ENCODE peak calls at places on chromosomes 13 and 19, in nine cellular contexts. One of them, this sample, is unnamed.

GRCh38 chr13:24723206-24723605 is 40.8 kb upstream of the RNF17 start:
- DNase-seq in AG20443: no peak
- DNase-seq in dermis microvascular lymphatic vessel endothelial cell: no peak
- DNase-seq in Calu3: no peak
- DNase-seq in naive thymus-derived CD4-positive, alpha-beta T cell: no peak
- DNase-seq in GF-D8: no peak
- DNase-seq in left ventricle myocardium inferior: no peak
- DNase-seq in activated T-helper 1 cell treated with anti-CD3 and anti-CD28 coated beads, Interleukin-2, amount 50 U/mL, for 16 hours: no peak
- DNase-seq in BJ: no peak
- DNase-seq in this sample: no peak

GRCh38 chr19:5913739-5914357 is at the start of gene CAPS:
- DNase-seq in GF-D8: no peak
- DNase-seq in left ventricle myocardium inferior: peak; percentile 60
- DNase-seq in naive thymus-derived CD4-positive, alpha-beta T cell: no peak
- DNase-seq in BJ: no peak
- DNase-seq in activated T-helper 1 cell treated with anti-CD3 and anti-CD28 coated beads, Interleukin-2, amount 50 U/mL, for 16 hours: no peak
- DNase-seq in Calu3: peak; percentile 85
- DNase-seq in dermis microvascular lymphatic vessel endothelial cell: no peak
- DNase-seq in AG20443: peak; percentile 87
- DNase-seq in this sample: no peak

GRCh38 chr13:106596287-106596937 is 28.5 kb upstream of the ARGLU1 start:
- DNase-seq in naive thymus-derived CD4-positive, alpha-beta T cell: no peak
- DNase-seq in AG20443: no peak
- DNase-seq in BJ: no peak
- DNase-seq in Calu3: no peak
- DNase-seq in GF-D8: no peak
- DNase-seq in activated T-helper 1 cell treated with anti-CD3 and anti-CD28 coated beads, Interleukin-2, amount 50 U/mL, for 16 hours: no peak
- DNase-seq in left ventricle myocardium inferior: no peak
- DNase-seq in dermis microvascular lymphatic vessel endothelial cell: no peak
- DNase-seq in this sample: no peak

GRCh38 chr13:22748866-22749586 is 431.8 kb upstream of the SGCG start:
- DNase-seq in left ventricle myocardium inferior: no peak
- DNase-seq in naive thymus-derived CD4-positive, alpha-beta T cell: no peak
- DNase-seq in dermis microvascular lymphatic vessel endothelial cell: no peak
- DNase-seq in Calu3: no peak
- DNase-seq in activated T-helper 1 cell treated with anti-CD3 and anti-CD28 coated beads, Interleukin-2, amount 50 U/mL, for 16 hours: no peak
- DNase-seq in AG20443: no peak
- DNase-seq in GF-D8: no peak
- DNase-seq in BJ: peak; percentile 6
- DNase-seq in this sample: no peak

GRCh38 chr13:41188584-41188983 is 5.8 kb downstream of the KBTBD7 start:
- DNase-seq in BJ: no peak
- DNase-seq in dermis microvascular lymphatic vessel endothelial cell: no peak
- DNase-seq in activated T-helper 1 cell treated with anti-CD3 and anti-CD28 coated beads, Interleukin-2, amount 50 U/mL, for 16 hours: no peak
- DNase-seq in left ventricle myocardium inferior: no peak
- DNase-seq in GF-D8: no peak
- DNase-seq in naive thymus-derived CD4-positive, alpha-beta T cell: no peak
- DNase-seq in Calu3: no peak
- DNase-seq in AG20443: no peak
- DNase-seq in this sample: peak; percentile 16

GRCh38 chr19:50677636-50678035 is 28.4 kb downstream of the C19orf81 start:
- DNase-seq in naive thymus-derived CD4-positive, alpha-beta T cell: no peak
- DNase-seq in dermis microvascular lymphatic vessel endothelial cell: no peak
- DNase-seq in AG20443: no peak
- DNase-seq in Calu3: no peak
- DNase-seq in GF-D8: no peak
- DNase-seq in left ventricle myocardium inferior: no peak
- DNase-seq in activated T-helper 1 cell treated with anti-CD3 and anti-CD28 coated beads, Interleukin-2, amount 50 U/mL, for 16 hours: no peak
- DNase-seq in BJ: no peak
- DNase-seq in this sample: no peak

GRCh38 chr19:7928741-7929701 is 3.1 kb upstream of the CTXN1 start:
- DNase-seq in AG20443: peak; percentile 73
- DNase-seq in Calu3: peak; percentile 51
- DNase-seq in left ventricle myocardium inferior: no peak
- DNase-seq in naive thymus-derived CD4-positive, alpha-beta T cell: peak; percentile 65
- DNase-seq in BJ: peak; percentile 80
- DNase-seq in activated T-helper 1 cell treated with anti-CD3 and anti-CD28 coated beads, Interleukin-2, amount 50 U/mL, for 16 hours: no peak
- DNase-seq in dermis microvascular lymphatic vessel endothelial cell: peak; percentile 63
- DNase-seq in GF-D8: no peak
- DNase-seq in this sample: peak; percentile 45

GRCh38 chr19:55305491-55305890 is 19.6 kb downstream of the TMEM150B start:
- DNase-seq in dermis microvascular lymphatic vessel endothelial cell: peak; percentile 44
- DNase-seq in AG20443: peak; percentile 58
- DNase-seq in left ventricle myocardium inferior: no peak
- DNase-seq in Calu3: peak; percentile 56
- DNase-seq in activated T-helper 1 cell treated with anti-CD3 and anti-CD28 coated beads, Interleukin-2, amount 50 U/mL, for 16 hours: peak; percentile 32
- DNase-seq in BJ: no peak
- DNase-seq in GF-D8: no peak
- DNase-seq in naive thymus-derived CD4-positive, alpha-beta T cell: peak; percentile 52
- DNase-seq in this sample: no peak

GRCh38 chr13:106513025-106513424 is 22.4 kb downstream of the EFNB2 start:
- DNase-seq in activated T-helper 1 cell treated with anti-CD3 and anti-CD28 coated beads, Interleukin-2, amount 50 U/mL, for 16 hours: no peak
- DNase-seq in AG20443: no peak
- DNase-seq in dermis microvascular lymphatic vessel endothelial cell: peak; percentile 77
- DNase-seq in Calu3: no peak
- DNase-seq in GF-D8: no peak
- DNase-seq in left ventricle myocardium inferior: no peak
- DNase-seq in BJ: no peak
- DNase-seq in naive thymus-derived CD4-positive, alpha-beta T cell: no peak
- DNase-seq in this sample: no peak

GRCh38 chr13:113057084-113057483 is 48.5 kb upstream of the F7 start:
- DNase-seq in left ventricle myocardium inferior: no peak
- DNase-seq in naive thymus-derived CD4-positive, alpha-beta T cell: no peak
- DNase-seq in BJ: no peak
- DNase-seq in dermis microvascular lymphatic vessel endothelial cell: no peak
- DNase-seq in Calu3: no peak
- DNase-seq in GF-D8: no peak
- DNase-seq in AG20443: no peak
- DNase-seq in activated T-helper 1 cell treated with anti-CD3 and anti-CD28 coated beads, Interleukin-2, amount 50 U/mL, for 16 hours: no peak
- DNase-seq in this sample: no peak

GRCh38 chr19:4303778-4304508 is 455 bp upstream of the FSD1 start:
- DNase-seq in naive thymus-derived CD4-positive, alpha-beta T cell: no peak
- DNase-seq in activated T-helper 1 cell treated with anti-CD3 and anti-CD28 coated beads, Interleukin-2, amount 50 U/mL, for 16 hours: no peak
- DNase-seq in BJ: no peak
- DNase-seq in left ventricle myocardium inferior: no peak
- DNase-seq in GF-D8: no peak
- DNase-seq in AG20443: no peak
- DNase-seq in Calu3: no peak
- DNase-seq in dermis microvascular lymphatic vessel endothelial cell: no peak
- DNase-seq in this sample: no peak

GRCh38 chr13:95865080-95865597 is 188.1 kb downstream of the UGGT2 start:
- DNase-seq in naive thymus-derived CD4-positive, alpha-beta T cell: no peak
- DNase-seq in activated T-helper 1 cell treated with anti-CD3 and anti-CD28 coated beads, Interleukin-2, amount 50 U/mL, for 16 hours: no peak
- DNase-seq in BJ: no peak
- DNase-seq in GF-D8: no peak
- DNase-seq in dermis microvascular lymphatic vessel endothelial cell: no peak
- DNase-seq in Calu3: no peak
- DNase-seq in left ventricle myocardium inferior: no peak
- DNase-seq in AG20443: no peak
- DNase-seq in this sample: no peak

GRCh38 chr19:12034610-12035009 is 869 bp downstream of the ZNF433 start:
- DNase-seq in activated T-helper 1 cell treated with anti-CD3 and anti-CD28 coated beads, Interleukin-2, amount 50 U/mL, for 16 hours: no peak
- DNase-seq in BJ: no peak
- DNase-seq in left ventricle myocardium inferior: no peak
- DNase-seq in Calu3: no peak
- DNase-seq in naive thymus-derived CD4-positive, alpha-beta T cell: no peak
- DNase-seq in GF-D8: no peak
- DNase-seq in dermis microvascular lymphatic vessel endothelial cell: no peak
- DNase-seq in AG20443: peak; percentile 28
- DNase-seq in this sample: no peak

GRCh38 chr19:48629599-48630288 is 7.4 kb downstream of the DBP start:
- DNase-seq in activated T-helper 1 cell treated with anti-CD3 and anti-CD28 coated beads, Interleukin-2, amount 50 U/mL, for 16 hours: no peak
- DNase-seq in AG20443: no peak
- DNase-seq in GF-D8: no peak
- DNase-seq in BJ: no peak
- DNase-seq in dermis microvascular lymphatic vessel endothelial cell: peak; percentile 86
- DNase-seq in Calu3: no peak
- DNase-seq in naive thymus-derived CD4-positive, alpha-beta T cell: peak; percentile 32
- DNase-seq in left ventricle myocardium inferior: peak; percentile 54
- DNase-seq in this sample: no peak

GRCh38 chr13:50779443-50780200 is 63.9 kb downstream of the DLEU7 start:
- DNase-seq in naive thymus-derived CD4-positive, alpha-beta T cell: no peak
- DNase-seq in GF-D8: no peak
- DNase-seq in dermis microvascular lymphatic vessel endothelial cell: no peak
- DNase-seq in activated T-helper 1 cell treated with anti-CD3 and anti-CD28 coated beads, Interleukin-2, amount 50 U/mL, for 16 hours: no peak
- DNase-seq in BJ: no peak
- DNase-seq in Calu3: no peak
- DNase-seq in AG20443: no peak
- DNase-seq in left ventricle myocardium inferior: no peak
- DNase-seq in this sample: no peak

GRCh38 chr13:39956036-39956435 is 300.6 kb downstream of the COG6 start:
- DNase-seq in AG20443: no peak
- DNase-seq in BJ: no peak
- DNase-seq in left ventricle myocardium inferior: no peak
- DNase-seq in naive thymus-derived CD4-positive, alpha-beta T cell: no peak
- DNase-seq in GF-D8: no peak
- DNase-seq in Calu3: no peak
- DNase-seq in activated T-helper 1 cell treated with anti-CD3 and anti-CD28 coated beads, Interleukin-2, amount 50 U/mL, for 16 hours: peak; percentile 6
- DNase-seq in dermis microvascular lymphatic vessel endothelial cell: no peak
- DNase-seq in this sample: no peak

GRCh38 chr13:43153436-43154082 is 130.2 kb downstream of the DNAJC15 start:
- DNase-seq in naive thymus-derived CD4-positive, alpha-beta T cell: no peak
- DNase-seq in activated T-helper 1 cell treated with anti-CD3 and anti-CD28 coated beads, Interleukin-2, amount 50 U/mL, for 16 hours: no peak
- DNase-seq in AG20443: no peak
- DNase-seq in left ventricle myocardium inferior: no peak
- DNase-seq in dermis microvascular lymphatic vessel endothelial cell: no peak
- DNase-seq in Calu3: peak; percentile 6
- DNase-seq in GF-D8: no peak
- DNase-seq in BJ: peak; percentile 89
- DNase-seq in this sample: peak; percentile 56

GRCh38 chr13:77207943-77208342 is 119.0 kb downstream of the MYCBP2 start:
- DNase-seq in dermis microvascular lymphatic vessel endothelial cell: peak; percentile 2
- DNase-seq in GF-D8: no peak
- DNase-seq in AG20443: peak; percentile 33
- DNase-seq in left ventricle myocardium inferior: no peak
- DNase-seq in activated T-helper 1 cell treated with anti-CD3 and anti-CD28 coated beads, Interleukin-2, amount 50 U/mL, for 16 hours: no peak
- DNase-seq in Calu3: no peak
- DNase-seq in naive thymus-derived CD4-positive, alpha-beta T cell: no peak
- DNase-seq in BJ: peak; percentile 85
- DNase-seq in this sample: peak; percentile 37

GRCh38 chr19:22532388-22533310 is 101.5 kb upstream of the ZNF492 start:
- DNase-seq in left ventricle myocardium inferior: peak; percentile 64
- DNase-seq in BJ: no peak
- DNase-seq in AG20443: no peak
- DNase-seq in activated T-helper 1 cell treated with anti-CD3 and anti-CD28 coated beads, Interleukin-2, amount 50 U/mL, for 16 hours: no peak
- DNase-seq in naive thymus-derived CD4-positive, alpha-beta T cell: no peak
- DNase-seq in dermis microvascular lymphatic vessel endothelial cell: no peak
- DNase-seq in GF-D8: no peak
- DNase-seq in Calu3: no peak
- DNase-seq in this sample: no peak

GRCh38 chr13:46006688-46007452 is 45.7 kb downstream of the ZC3H13 start:
- DNase-seq in GF-D8: no peak
- DNase-seq in left ventricle myocardium inferior: no peak
- DNase-seq in naive thymus-derived CD4-positive, alpha-beta T cell: no peak
- DNase-seq in AG20443: no peak
- DNase-seq in BJ: no peak
- DNase-seq in activated T-helper 1 cell treated with anti-CD3 and anti-CD28 coated beads, Interleukin-2, amount 50 U/mL, for 16 hours: no peak
- DNase-seq in Calu3: no peak
- DNase-seq in dermis microvascular lymphatic vessel endothelial cell: no peak
- DNase-seq in this sample: no peak

GRCh38 chr19:8821748-8822241 is 10.3 kb downstream of the ZNF558 start:
- DNase-seq in Calu3: no peak
- DNase-seq in dermis microvascular lymphatic vessel endothelial cell: no peak
- DNase-seq in activated T-helper 1 cell treated with anti-CD3 and anti-CD28 coated beads, Interleukin-2, amount 50 U/mL, for 16 hours: no peak
- DNase-seq in left ventricle myocardium inferior: no peak
- DNase-seq in BJ: no peak
- DNase-seq in GF-D8: no peak
- DNase-seq in naive thymus-derived CD4-positive, alpha-beta T cell: no peak
- DNase-seq in AG20443: no peak
- DNase-seq in this sample: no peak

GRCh38 chr13:57632276-57633140 is 964 bp downstream of the PCDH17 start:
- DNase-seq in activated T-helper 1 cell treated with anti-CD3 and anti-CD28 coated beads, Interleukin-2, amount 50 U/mL, for 16 hours: no peak
- DNase-seq in Calu3: no peak
- DNase-seq in AG20443: peak; percentile 13
- DNase-seq in dermis microvascular lymphatic vessel endothelial cell: peak; percentile 8
- DNase-seq in left ventricle myocardium inferior: no peak
- DNase-seq in GF-D8: no peak
- DNase-seq in BJ: no peak
- DNase-seq in naive thymus-derived CD4-positive, alpha-beta T cell: no peak
- DNase-seq in this sample: no peak

GRCh38 chr19:40549007-40549708 is 27.5 kb upstream of the SHKBP1 start:
- DNase-seq in Calu3: peak; percentile 90
- DNase-seq in dermis microvascular lymphatic vessel endothelial cell: peak; percentile 67
- DNase-seq in activated T-helper 1 cell treated with anti-CD3 and anti-CD28 coated beads, Interleukin-2, amount 50 U/mL, for 16 hours: peak; percentile 56
- DNase-seq in AG20443: peak; percentile 68
- DNase-seq in naive thymus-derived CD4-positive, alpha-beta T cell: peak; percentile 52
- DNase-seq in BJ: no peak
- DNase-seq in left ventricle myocardium inferior: peak; percentile 50
- DNase-seq in GF-D8: no peak
- DNase-seq in this sample: no peak

GRCh38 chr19:3949997-3950859 is 17.4 kb downstream of the NMRK2 start:
- DNase-seq in AG20443: no peak
- DNase-seq in activated T-helper 1 cell treated with anti-CD3 and anti-CD28 coated beads, Interleukin-2, amount 50 U/mL, for 16 hours: no peak
- DNase-seq in dermis microvascular lymphatic vessel endothelial cell: no peak
- DNase-seq in BJ: no peak
- DNase-seq in Calu3: no peak
- DNase-seq in GF-D8: no peak
- DNase-seq in naive thymus-derived CD4-positive, alpha-beta T cell: no peak
- DNase-seq in left ventricle myocardium inferior: no peak
- DNase-seq in this sample: no peak

GRCh38 chr13:92743992-92744391 is 482.6 kb upstream of the GPC6 start:
- DNase-seq in naive thymus-derived CD4-positive, alpha-beta T cell: no peak
- DNase-seq in GF-D8: no peak
- DNase-seq in AG20443: no peak
- DNase-seq in Calu3: no peak
- DNase-seq in activated T-helper 1 cell treated with anti-CD3 and anti-CD28 coated beads, Interleukin-2, amount 50 U/mL, for 16 hours: no peak
- DNase-seq in dermis microvascular lymphatic vessel endothelial cell: no peak
- DNase-seq in BJ: no peak
- DNase-seq in left ventricle myocardium inferior: no peak
- DNase-seq in this sample: no peak

GRCh38 chr13:108897955-108898354 is 268.5 kb downstream of the MYO16 start:
- DNase-seq in dermis microvascular lymphatic vessel endothelial cell: peak; percentile 67
- DNase-seq in GF-D8: no peak
- DNase-seq in naive thymus-derived CD4-positive, alpha-beta T cell: no peak
- DNase-seq in left ventricle myocardium inferior: no peak
- DNase-seq in BJ: no peak
- DNase-seq in Calu3: no peak
- DNase-seq in activated T-helper 1 cell treated with anti-CD3 and anti-CD28 coated beads, Interleukin-2, amount 50 U/mL, for 16 hours: no peak
- DNase-seq in AG20443: no peak
- DNase-seq in this sample: no peak

GRCh38 chr13:106033634-106034033 is 501.8 kb downstream of the EFNB2 start:
- DNase-seq in left ventricle myocardium inferior: no peak
- DNase-seq in GF-D8: no peak
- DNase-seq in BJ: no peak
- DNase-seq in AG20443: peak; percentile 65
- DNase-seq in Calu3: no peak
- DNase-seq in dermis microvascular lymphatic vessel endothelial cell: no peak
- DNase-seq in activated T-helper 1 cell treated with anti-CD3 and anti-CD28 coated beads, Interleukin-2, amount 50 U/mL, for 16 hours: no peak
- DNase-seq in naive thymus-derived CD4-positive, alpha-beta T cell: no peak
- DNase-seq in this sample: peak; percentile 37

GRCh38 chr13:50989476-50989875 is 79.9 kb downstream of the RNASEH2B start:
- DNase-seq in dermis microvascular lymphatic vessel endothelial cell: peak; percentile 33
- DNase-seq in left ventricle myocardium inferior: no peak
- DNase-seq in naive thymus-derived CD4-positive, alpha-beta T cell: no peak
- DNase-seq in BJ: no peak
- DNase-seq in Calu3: no peak
- DNase-seq in AG20443: no peak
- DNase-seq in activated T-helper 1 cell treated with anti-CD3 and anti-CD28 coated beads, Interleukin-2, amount 50 U/mL, for 16 hours: no peak
- DNase-seq in GF-D8: no peak
- DNase-seq in this sample: no peak

GRCh38 chr19:17553256-17553655 is 2.2 kb upstream of the COLGALT1 start:
- DNase-seq in AG20443: peak; percentile 83
- DNase-seq in GF-D8: peak; percentile 87
- DNase-seq in activated T-helper 1 cell treated with anti-CD3 and anti-CD28 coated beads, Interleukin-2, amount 50 U/mL, for 16 hours: no peak
- DNase-seq in BJ: peak; percentile 76
- DNase-seq in left ventricle myocardium inferior: peak; percentile 73
- DNase-seq in Calu3: no peak
- DNase-seq in naive thymus-derived CD4-positive, alpha-beta T cell: no peak
- DNase-seq in dermis microvascular lymphatic vessel endothelial cell: peak; percentile 99
- DNase-seq in this sample: peak; percentile 81

GRCh38 chr19:27748551-27749152 is 1464.3 kb downstream of the UQCRFS1 start:
- DNase-seq in activated T-helper 1 cell treated with anti-CD3 and anti-CD28 coated beads, Interleukin-2, amount 50 U/mL, for 16 hours: no peak
- DNase-seq in Calu3: no peak
- DNase-seq in AG20443: no peak
- DNase-seq in BJ: no peak
- DNase-seq in naive thymus-derived CD4-positive, alpha-beta T cell: no peak
- DNase-seq in dermis microvascular lymphatic vessel endothelial cell: no peak
- DNase-seq in left ventricle myocardium inferior: no peak
- DNase-seq in GF-D8: no peak
- DNase-seq in this sample: no peak

GRCh38 chr19:7515091-7515470 is 822 bp upstream of the ZNF358 start:
- DNase-seq in activated T-helper 1 cell treated with anti-CD3 and anti-CD28 coated beads, Interleukin-2, amount 50 U/mL, for 16 hours: no peak
- DNase-seq in BJ: no peak
- DNase-seq in AG20443: no peak
- DNase-seq in GF-D8: no peak
- DNase-seq in dermis microvascular lymphatic vessel endothelial cell: no peak
- DNase-seq in left ventricle myocardium inferior: no peak
- DNase-seq in Calu3: no peak
- DNase-seq in naive thymus-derived CD4-positive, alpha-beta T cell: no peak
- DNase-seq in this sample: no peak